ENCODE peak calls at places on chromosome 10, in six cellular contexts. G, Q, K, O, Z and H are unnamed samples.
A peak's percentile ranks its signal among the peaks of the same experiment; 100 is the strongest.

GRCh38 chr10:70858759-70859158 is 29.6 kb downstream of the PCBD1 start:
- DNase-seq in Z (no peak), O (no peak), Q (no peak), G (no peak), K (no peak), H (no peak)

GRCh38 chr10:49410365-49411074 is 14.6 kb upstream of the DRGX start:
- DNase-seq in G (no peak), O (no peak), Z (no peak), K (no peak), Q (no peak), H (no peak)

GRCh38 chr10:49068209-49068608 is 47.1 kb downstream of the VSTM4 start:
- DNase-seq in Q (no peak), G (no peak), K (no peak), O (no peak), Z (peak; percentile 13), H (no peak)

GRCh38 chr10:31261502-31262311 is 57.3 kb upstream of the ZEB1 start:
- DNase-seq in Z (no peak), K (no peak), O (no peak), Q (no peak), G (peak; percentile 87), H (no peak)

GRCh38 chr10:30183076-30183402 is 123.7 kb upstream of the JCAD start:
- DNase-seq in O (no peak), Z (no peak), Q (no peak), K (no peak), G (no peak), H (no peak)

GRCh38 chr10:119769886-119770285 is 44.0 kb downstream of the INPP5F start:
- DNase-seq in K (no peak), O (peak; percentile 80), Z (no peak), Q (no peak), G (peak; percentile 55), H (no peak)

GRCh38 chr10:69709366-69709941 is 79.4 kb downstream of the FAM241B start:
- DNase-seq in G (no peak), K (no peak), Z (no peak), O (no peak), Q (no peak), H (no peak)

GRCh38 chr10:51170518-51171245 is 96.4 kb downstream of the PRKG1 start:
- DNase-seq in Q (no peak), G (no peak), Z (no peak), O (peak; percentile 57), K (no peak), H (no peak)

GRCh38 chr10:63645195-63645594 is 124.0 kb downstream of the REEP3 start:
- DNase-seq in Z (no peak), K (no peak), G (no peak), Q (no peak), O (no peak), H (no peak)

GRCh38 chr10:28497313-28498126 is 35.4 kb upstream of the WAC start:
- DNase-seq in O (no peak), Q (no peak), K (no peak), G (no peak), Z (no peak), H (no peak)

GRCh38 chr10:95602382-95602781 is 41.2 kb upstream of the SORBS1 start:
- DNase-seq in G (no peak), K (no peak), O (no peak), Q (no peak), Z (no peak), H (no peak)

GRCh38 chr10:95605163-95605562 is 44.0 kb upstream of the SORBS1 start:
- DNase-seq in G (peak; percentile 7), K (no peak), O (no peak), Z (no peak), Q (no peak), H (no peak)

GRCh38 chr10:95601116-95601719 is 40.0 kb upstream of the SORBS1 start:
- DNase-seq in G (peak; percentile 88), Q (peak; percentile 63), O (peak; percentile 87), Z (peak; percentile 77), K (peak; percentile 82), H (no peak)

GRCh38 chr10:95606922-95607321 is 45.8 kb upstream of the SORBS1 start:
- DNase-seq in Z (no peak), Q (no peak), O (no peak), G (peak; percentile 8), K (no peak), H (no peak)

GRCh38 chr10:95604630-95605029 is 43.5 kb upstream of the SORBS1 start:
- DNase-seq in K (no peak), Z (no peak), Q (no peak), G (no peak), O (no peak), H (no peak)
- TF ChIP-seq CTCF in K (no peak), Z (no peak), Q (no peak), G (no peak), O (no peak), H (no peak)

GRCh38 chr10:84715911-84716310 is 387.5 kb downstream of the CCSER2 start:
- DNase-seq in Q (no peak), O (peak; percentile 13), G (peak; percentile 1), Z (no peak), K (peak; percentile 72), H (no peak)
- TF ChIP-seq CTCF in Q (no peak), O (no peak), G (peak; percentile 58), Z (no peak), K (peak; percentile 81), H (no peak)

GRCh38 chr10:37053476-37053875 is 71.9 kb upstream of the ANKRD30A start:
- DNase-seq in G (no peak), Q (no peak), K (no peak), Z (no peak), O (no peak), H (no peak)
- TF ChIP-seq CTCF in G (no peak), Q (no peak), K (no peak), Z (no peak), O (no peak), H (no peak)

GRCh38 chr10:77637474-77637985 is at the start of gene KCNMA1:
- DNase-seq in Q (no peak), K (peak; percentile 30), Z (no peak), O (peak; percentile 41), G (peak; percentile 51), H (no peak)

GRCh38 chr10:77634939-77635338 is 2.7 kb downstream of the KCNMA1 start:
- DNase-seq in Z (no peak), O (no peak), Q (no peak), G (no peak), K (no peak), H (no peak)

GRCh38 chr10:77636967-77637473 is 588 bp downstream of the KCNMA1 start:
- DNase-seq in K (peak; percentile 18), Q (no peak), G (no peak), Z (no peak), O (no peak), H (no peak)

GRCh38 chr10:77635402-77636227 is 2.0 kb downstream of the KCNMA1 start:
- DNase-seq in K (no peak), Z (no peak), G (no peak), O (no peak), Q (no peak), H (no peak)

GRCh38 chr10:77636286-77636966 is 1.2 kb downstream of the KCNMA1 start:
- DNase-seq in Z (no peak), Q (no peak), G (no peak), O (no peak), K (no peak), H (no peak)
- TF ChIP-seq CTCF in Z (no peak), Q (no peak), G (peak; percentile 23), O (no peak), K (no peak), H (no peak)

GRCh38 chr10:94443052-94443451 is 40.7 kb downstream of the TBC1D12 start:
- DNase-seq in Z (no peak), O (no peak), K (no peak), G (no peak), Q (no peak), H (no peak)
- TF ChIP-seq CTCF in Z (no peak), O (no peak), K (no peak), G (no peak), Q (no peak), H (no peak)

GRCh38 chr10:132058111-132058745 is 7.5 kb upstream of the JAKMIP3 start:
- DNase-seq in Z (no peak), Q (no peak), G (no peak), K (no peak), O (peak; percentile 52), H (no peak)
- TF ChIP-seq CTCF in Z (no peak), Q (no peak), G (no peak), K (no peak), O (no peak), H (no peak)